ENCODE peak calls at places on chromosome 6, in five cellular contexts. P is neuronal stem cell, B is fibroblast of pulmonary artery, V is head of caudate nucleus, D is skeletal muscle cell. M is an unnamed sample.

GRCh38 chr6:35120746-35121145 is 20.4 kb downstream of the TCP11 start:
- DNase-seq in D (no peak), P (no peak), V (no peak), B (no peak), M (no peak)

GRCh38 chr6:21999012-21999528 is 297.8 kb downstream of the PRL start:
- DNase-seq in B (peak; percentile 60), V (no peak), D (peak; percentile 47), P (no peak), M (no peak)

GRCh38 chr6:23647045-23647444 is 479.0 kb upstream of the NRSN1 start:
- DNase-seq in D (no peak), P (no peak), V (no peak), B (no peak), M (no peak)

GRCh38 chr6:87182321-87182720 is 27.0 kb downstream of the ZNF292 start:
- DNase-seq in D (no peak), B (no peak), P (no peak), V (no peak), M (no peak)

GRCh38 chr6:109834595-109835437 is 143.3 kb upstream of the GPR6 start:
- DNase-seq in D (no peak), P (no peak), B (no peak), V (no peak), M (peak; percentile 88)

GRCh38 chr6:131225959-131226358 is 90.7 kb downstream of the AKAP7 start:
- DNase-seq in P (no peak), B (no peak), D (no peak), V (no peak), M (no peak)

GRCh38 chr6:70108230-70108629 is 194.7 kb downstream of the COL9A1 start:
- DNase-seq in B (peak; percentile 64), D (no peak), V (peak; percentile 34), P (peak; percentile 57), M (peak; percentile 2)

GRCh38 chr6:37244430-37245310 is 12.9 kb upstream of the TBC1D22B start:
- DNase-seq in P (no peak), B (peak; percentile 100), D (peak; percentile 100), V (peak; percentile 44), M (peak; percentile 66)

GRCh38 chr6:99846021-99846420 is 148.0 kb downstream of the MCHR2 start:
- DNase-seq in V (no peak), D (no peak), P (no peak), B (no peak), M (no peak)

GRCh38 chr6:39189915-39190544 is 39.2 kb downstream of the KCNK5 start:
- DNase-seq in B (no peak), P (peak; percentile 31), V (peak; percentile 53), D (no peak), M (no peak)

GRCh38 chr6:46366190-46366900 is 124.9 kb downstream of the RCAN2 start:
- DNase-seq in P (no peak), D (no peak), B (no peak), V (no peak), M (no peak)

GRCh38 chr6:78909391-78909790 is 42.0 kb downstream of the IRAK1BP1 start:
- DNase-seq in P (no peak), D (peak; percentile 32), V (no peak), B (peak; percentile 59), M (no peak)

GRCh38 chr6:166330612-166331011 is 11.7 kb downstream of the SFT2D1 start:
- DNase-seq in D (no peak), P (peak; percentile 51), B (peak; percentile 42), V (peak; percentile 85), M (no peak)

GRCh38 chr6:75481936-75482593 is 11.5 kb downstream of the FILIP1 start:
- DNase-seq in P (no peak), B (peak; percentile 73), V (no peak), D (peak; percentile 84), M (no peak)

GRCh38 chr6:125231133-125231532 is 70.6 kb downstream of the HDDC2 start:
- DNase-seq in V (no peak), B (no peak), P (no peak), D (no peak), M (no peak)

GRCh38 chr6:152267967-152268845 is 369.0 kb downstream of the SYNE1 start:
- DNase-seq in V (no peak), B (peak; percentile 48), D (no peak), P (peak; percentile 35), M (peak; percentile 17)

GRCh38 chr6:43014434-43014909 is 423 bp downstream of the KLHDC3 start:
- DNase-seq in P (no peak), V (no peak), D (no peak), B (peak; percentile 46), M (no peak)

GRCh38 chr6:10763006-10763405 is 15.4 kb downstream of the TMEM14B start:
- DNase-seq in V (no peak), P (no peak), D (no peak), B (peak; percentile 56), M (no peak)

GRCh38 chr6:28758046-28758817 is 165.6 kb downstream of the TRIM27 start:
- DNase-seq in B (peak; percentile 31), V (no peak), D (no peak), P (no peak), M (no peak)

GRCh38 chr6:36907781-36908180 is 22.0 kb downstream of the C6orf89 start:
- DNase-seq in D (no peak), V (peak; percentile 43), P (no peak), B (peak; percentile 32), M (peak; percentile 73)

GRCh38 chr6:143301204-143301603 is 149.3 kb downstream of the ADAT2 start:
- DNase-seq in P (peak; percentile 17), D (no peak), B (no peak), V (no peak), M (no peak)

GRCh38 chr6:142459267-142459666 is 157.5 kb downstream of the ADGRG6 start:
- DNase-seq in V (no peak), D (no peak), P (no peak), B (peak; percentile 14), M (no peak)

GRCh38 chr6:44072452-44072958 is 54.7 kb downstream of the MRPL14 start:
- DNase-seq in V (no peak), B (no peak), D (no peak), P (no peak), M (no peak)

GRCh38 chr6:106290954-106291353 is 34.6 kb downstream of the ATG5 start:
- DNase-seq in D (no peak), V (no peak), P (no peak), B (no peak), M (no peak)

GRCh38 chr6:122165014-122165413 is 234.4 kb upstream of the HSF2 start:
- DNase-seq in P (no peak), V (no peak), D (no peak), B (no peak), M (no peak)

GRCh38 chr6:12570461-12571030 is 146.0 kb upstream of the PHACTR1 start:
- DNase-seq in D (no peak), B (peak; percentile 49), P (no peak), V (no peak), M (no peak)

GRCh38 chr6:6676910-6677441 is 88.5 kb downstream of the LY86 start:
- DNase-seq in B (peak; percentile 86), V (peak; percentile 81), D (no peak), P (peak; percentile 85), M (peak; percentile 19)

GRCh38 chr6:159172066-159172465 is 2.9 kb downstream of the FNDC1 start:
- DNase-seq in P (no peak), B (peak; percentile 41), D (no peak), V (no peak), M (no peak)

GRCh38 chr6:66771626-66772025 is 1064.6 kb upstream of the EYS start:
- DNase-seq in P (no peak), V (no peak), B (peak; percentile 56), D (peak; percentile 19), M (no peak)

GRCh38 chr6:33427585-33428218 is 7.8 kb downstream of the SYNGAP1 start:
- DNase-seq in D (no peak), B (no peak), V (peak; percentile 73), P (no peak), M (no peak)

M was measured in NCI-H1092.